ENCODE peak calls at places on chromosomes 13 and 19, in six cellular contexts. E is transverse colon, N is neuronal stem cell, Y is hepatocyte, S is A549, B is MM.1S. M is an unnamed sample.

GRCh38 chr19:54369082-54369691 is 4.5 kb upstream of the LAIR1 start:
- DNase-seq in Y (no peak), E (no peak), N (no peak), B (no peak), S (no peak), M (no peak)

GRCh38 chr13:113926301-113926761 is 47.5 kb downstream of the C13orf46 start:
- DNase-seq in B (no peak), E (no peak), N (no peak), Y (no peak), S (no peak), M (no peak)

GRCh38 chr13:32639502-32640105 is 53.4 kb downstream of the PDS5B start:
- DNase-seq in B (peak; percentile 50), Y (peak; percentile 64), N (peak; percentile 12), E (peak; percentile 57), S (peak; percentile 17), M (peak; percentile 74)

GRCh38 chr19:40614595-40615411 is 13.6 kb downstream of the LTBP4 start:
- DNase-seq in Y (peak; percentile 90), N (peak; percentile 86), B (peak; percentile 54), S (no peak), E (peak; percentile 93), M (peak; percentile 82)

GRCh38 chr13:40668335-40668734 is 1.9 kb upstream of the FOXO1 start:
- DNase-seq in E (peak; percentile 50), Y (peak; percentile 39), B (peak; percentile 29), S (peak; percentile 66), N (no peak), M (no peak)

GRCh38 chr13:58397596-58398387 is 766.2 kb downstream of the PCDH17 start:
- DNase-seq in E (no peak), B (no peak), S (no peak), N (no peak), Y (no peak), M (no peak)

GRCh38 chr13:44668707-44669106 is 92.6 kb upstream of the TSC22D1 start:
- DNase-seq in S (no peak), Y (no peak), E (no peak), B (no peak), N (no peak), M (no peak)

GRCh38 chr13:97749174-97749573 is 204.3 kb upstream of the IPO5 start:
- DNase-seq in E (no peak), S (peak; percentile 3), Y (no peak), B (no peak), N (no peak), M (no peak)

GRCh38 chr19:3969435-3970312 is 1.2 kb downstream of the DAPK3 start:
- DNase-seq in N (peak; percentile 33), E (no peak), S (peak; percentile 46), Y (peak; percentile 85), B (peak; percentile 5), M (no peak)

DNA sequence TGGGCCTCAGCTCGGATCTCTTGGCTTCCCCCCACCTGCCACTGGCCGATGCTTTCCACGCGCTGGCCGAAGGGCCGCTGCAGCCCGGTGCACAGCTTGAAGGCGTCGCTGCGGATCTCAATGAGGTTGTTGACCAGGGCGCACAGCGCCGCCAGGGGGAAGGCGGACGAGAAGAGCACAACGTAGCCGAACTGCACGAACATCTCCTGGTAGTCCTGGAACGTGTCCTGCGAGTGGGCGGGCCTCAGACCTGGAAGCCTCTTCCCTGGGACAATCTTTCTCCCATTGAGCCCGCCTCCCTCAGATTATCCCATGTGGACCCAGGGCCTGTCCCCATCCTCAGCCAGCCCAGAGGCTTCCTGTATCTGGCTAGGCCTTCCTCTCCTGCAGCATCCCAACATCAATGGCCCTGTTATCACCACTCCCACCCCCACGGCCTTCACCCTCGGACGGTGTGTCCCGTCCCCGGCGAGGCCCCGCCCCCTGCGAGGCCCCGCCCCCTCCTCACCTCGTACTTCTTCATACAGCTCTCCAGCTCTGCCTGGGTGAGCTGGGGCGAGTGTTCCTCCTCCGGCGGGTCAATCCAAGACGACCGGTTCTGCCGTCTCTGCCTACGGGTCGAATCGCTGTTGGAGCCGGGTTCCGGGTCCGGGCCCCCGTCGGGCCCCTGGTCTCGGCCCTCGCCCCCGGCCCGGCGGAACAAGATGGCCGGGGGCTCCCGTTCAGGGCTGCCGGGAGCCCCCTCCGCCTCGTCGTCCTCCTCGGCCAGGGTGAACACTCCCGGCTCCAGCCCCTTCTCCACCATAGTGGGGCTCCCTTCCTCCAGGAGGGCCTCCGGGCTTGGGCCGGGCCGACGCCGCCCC is 6.8 kb downstream of the ANO8 start:
- DNase-seq in N (peak; percentile 84), Y (peak; percentile 89), B (no peak), S (no peak), E (peak; percentile 89), M (peak; percentile 59)
- H3K4me3 ChIP-seq in N (peak overlapping the region; percentile 72), Y (no peak overlapping the region), B (no peak overlapping the region), S (no peak overlapping the region), E (peak overlapping the region; percentile 32), M (no peak overlapping the region)

DNA sequence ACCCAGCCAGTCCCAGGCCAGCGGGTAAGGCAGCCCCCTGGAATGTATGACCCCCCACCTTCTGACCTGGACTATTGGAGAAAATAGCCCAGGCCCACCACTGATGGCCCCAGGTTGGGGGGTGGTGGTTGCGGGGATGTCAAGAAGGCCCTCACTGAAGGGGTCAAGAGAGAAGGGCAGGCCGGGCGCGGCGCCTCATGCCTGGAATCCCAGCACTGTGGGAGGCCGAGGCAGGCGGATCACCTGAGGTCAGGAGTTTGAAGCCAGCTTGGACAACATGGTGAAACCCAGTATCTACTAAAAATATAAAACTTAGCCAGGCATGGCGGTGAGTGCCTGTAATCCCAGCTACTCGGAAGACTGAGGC is 1.5 kb upstream of the ADAMTSL5 start:
- DNase-seq in B (no peak), S (no peak), E (no peak), N (no peak), Y (no peak), M (no peak)
- H3K27ac ChIP-seq in B (no peak overlapping the region), S (peak overlapping the region; percentile 95), E (no peak overlapping the region), N (no peak overlapping the region), Y (no peak overlapping the region), M (no peak overlapping the region)

GRCh38 chr13:111897178-111897845 is 169.6 kb upstream of the SOX1 start:
- DNase-seq in S (no peak), Y (no peak), N (no peak), E (no peak), B (no peak), M (no peak)

GRCh38 chr13:111895896-111896821 is 170.8 kb upstream of the SOX1 start:
- DNase-seq in Y (no peak), N (no peak), S (no peak), E (no peak), B (no peak), M (no peak)

GRCh38 chr13:111897846-111898215 is 169.1 kb upstream of the SOX1 start:
- DNase-seq in E (no peak), Y (no peak), S (no peak), B (no peak), N (no peak), M (no peak)

GRCh38 chr13:111893071-111893606 is 173.8 kb upstream of the SOX1 start:
- DNase-seq in N (peak; percentile 87), S (no peak), E (no peak), Y (peak; percentile 54), B (no peak), M (no peak)

DNA sequence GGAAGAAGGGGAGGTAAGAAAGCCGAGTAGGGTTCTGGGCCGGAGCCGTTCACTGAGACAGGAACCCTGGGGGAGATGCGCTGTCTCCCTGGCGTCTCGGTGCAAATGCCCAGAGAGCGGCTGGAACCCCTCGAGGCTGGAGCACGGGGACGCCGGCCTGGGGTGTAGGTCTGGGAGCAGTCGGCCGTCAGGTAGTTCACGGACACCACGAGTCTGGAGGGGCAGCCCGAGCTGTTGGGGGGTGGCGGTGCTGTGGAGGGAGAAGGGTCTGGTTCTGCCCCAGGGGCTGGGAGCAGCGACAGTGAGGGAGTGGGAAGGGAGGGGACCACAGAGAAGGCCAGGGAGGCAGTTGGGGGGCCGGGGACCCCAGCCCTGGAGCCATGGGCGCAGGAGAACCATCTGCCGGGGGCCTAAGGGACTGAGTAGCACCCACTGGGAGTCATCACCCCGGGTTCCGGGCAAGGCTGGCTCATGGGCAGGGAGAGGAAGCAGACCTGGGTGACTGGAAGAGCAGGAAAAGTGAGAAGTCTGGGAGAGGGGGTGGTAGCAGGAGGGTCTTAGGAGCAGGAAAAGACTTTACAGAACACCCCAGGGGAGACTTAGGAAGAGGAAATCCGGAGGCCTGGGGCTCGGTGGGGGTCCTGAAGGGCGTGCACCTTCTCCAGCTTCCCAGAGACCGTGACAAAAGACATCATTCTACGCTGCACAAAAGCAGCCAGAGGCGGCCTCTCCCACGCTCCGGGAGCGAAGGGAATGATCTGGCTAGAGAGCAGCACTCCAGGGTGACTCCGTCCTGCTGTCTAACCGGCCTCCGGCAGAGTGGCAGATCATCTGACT is 173.1 kb upstream of the SOX1 start:
- DNase-seq in N (peak; percentile 45), Y (no peak), E (no peak), S (no peak), B (no peak), M (no peak)
- H3K4me3 ChIP-seq in N (peak overlapping the region; percentile 75), Y (peak overlapping the region; percentile 30), E (no peak overlapping the region), S (no peak overlapping the region), B (no peak overlapping the region), M (no peak overlapping the region)

GRCh38 chr19:16069813-16070365 is 6.4 kb upstream of the TPM4 start:
- DNase-seq in Y (no peak), B (no peak), E (peak; percentile 28), S (no peak), N (no peak), M (no peak)
- H3K27ac ChIP-seq in Y (peak overlapping the region; percentile 70), B (peak overlapping the region; percentile 82), E (peak overlapping the region; percentile 100), S (peak overlapping the region; percentile 90), N (no peak overlapping the region), M (peak overlapping the region; percentile 93)

GRCh38 chr19:1084024-1084868 is 10.9 kb downstream of the POLR2E start:
- DNase-seq in B (no peak), N (no peak), Y (no peak), S (no peak), E (no peak), M (no peak)

GRCh38 chr19:1082928-1083816 is 12.0 kb downstream of the POLR2E start:
- DNase-seq in S (no peak), E (peak; percentile 14), N (no peak), B (no peak), Y (no peak), M (no peak)

GRCh38 chr19:1081301-1082164 is 13.6 kb downstream of the POLR2E start:
- DNase-seq in B (no peak), Y (peak; percentile 66), E (no peak), N (no peak), S (no peak), M (no peak)

GRCh38 chr19:1080360-1081161 is 13.6 kb downstream of the ARHGAP45 start:
- DNase-seq in N (no peak), Y (no peak), B (no peak), S (no peak), E (no peak), M (no peak)

GRCh38 chr19:1082165-1082927 is 12.8 kb downstream of the POLR2E start:
- DNase-seq in Y (peak; percentile 96), B (no peak), N (peak; percentile 69), E (peak; percentile 96), S (peak; percentile 50), M (peak; percentile 84)
- H3K4me3 ChIP-seq in Y (no peak overlapping the region), B (no peak overlapping the region), N (peak overlapping the region; percentile 24), E (peak overlapping the region; percentile 22), S (peak overlapping the region; percentile 35), M (no peak overlapping the region)